ENCODE peak calls at places on chromosome 12, in ten cellular contexts. J is mesothelial cell of epicardium, I is transverse colon, W is Caco-2, C is brain microvascular endothelial cell, Z is BJ, D is neural progenitor cell, U is stomach, B is astrocyte of the cerebellum, E is H1. Q is an unnamed sample.

GRCh38 chr12:94134226-94134795 is 14.1 kb upstream of the PLXNC1 start:
- DNase-seq in J (no peak), I (no peak), W (no peak), C (no peak), Z (peak; percentile 17), D (peak; percentile 59), U (no peak), B (peak; percentile 38), E (no peak), Q (no peak)

GRCh38 chr12:65319680-65320193 is 41.3 kb downstream of the MSRB3 start:
- DNase-seq in J (no peak), I (no peak), W (no peak), C (no peak), Z (no peak), D (no peak), U (no peak), B (no peak), E (no peak), Q (no peak)

GRCh38 chr12:76450690-76451089 is 102.5 kb upstream of the BBS10 start:
- DNase-seq in J (no peak), I (no peak), W (no peak), C (peak; percentile 89), Z (no peak), D (no peak), U (no peak), B (peak; percentile 70), E (no peak), Q (peak; percentile 50)

GRCh38 chr12:57718641-57719528 is 19.7 kb downstream of the AGAP2 start:
- DNase-seq in J (no peak), I (no peak), W (no peak), C (no peak), Z (no peak), D (no peak), U (no peak), B (no peak), E (no peak), Q (no peak)

GRCh38 chr12:14928946-14929345 is 9.4 kb downstream of the ERP27 start:
- DNase-seq in J (peak; percentile 24), I (no peak), W (peak; percentile 72), C (no peak), Z (no peak), D (no peak), U (no peak), B (no peak), E (no peak), Q (no peak)

GRCh38 chr12:66964629-66965028 is 285.8 kb upstream of the GRIP1 start:
- DNase-seq in J (no peak), I (no peak), W (no peak), C (peak; percentile 87), Z (no peak), D (no peak), U (no peak), B (peak; percentile 82), E (no peak), Q (no peak)

GRCh38 chr12:89353823-89354629 is 1.7 kb upstream of the DUSP6 start:
- DNase-seq in J (no peak), I (peak; percentile 90), W (peak; percentile 79), C (peak; percentile 51), Z (no peak), D (peak; percentile 91), U (peak; percentile 86), B (no peak), E (peak; percentile 67), Q (peak; percentile 57)

GRCh38 chr12:72388322-72388721 is 116.2 kb downstream of the TRHDE start:
- DNase-seq in J (no peak), I (no peak), W (no peak), C (no peak), Z (no peak), D (no peak), U (no peak), B (no peak), E (no peak), Q (no peak)

GRCh38 chr12:71152838-71153237 is 5.0 kb downstream of the TSPAN8 start:
- DNase-seq in J (no peak), I (no peak), W (no peak), C (no peak), Z (no peak), D (no peak), U (no peak), B (no peak), E (no peak), Q (no peak)

GRCh38 chr12:59570134-59570533 is 25.7 kb upstream of the SLC16A7 start:
- DNase-seq in J (no peak), I (no peak), W (no peak), C (peak; percentile 85), Z (no peak), D (no peak), U (no peak), B (no peak), E (no peak), Q (no peak)

GRCh38 chr12:110444455-110444854 is 5.7 kb downstream of the ARPC3 start:
- DNase-seq in J (no peak), I (no peak), W (no peak), C (no peak), Z (no peak), D (no peak), U (no peak), B (no peak), E (no peak), Q (no peak)

GRCh38 chr12:31756977-31757420 is 28.2 kb upstream of the AMN1 start:
- DNase-seq in J (no peak), I (peak; percentile 66), W (peak; percentile 78), C (no peak), Z (no peak), D (no peak), U (peak; percentile 36), B (no peak), E (no peak), Q (peak; percentile 67)

GRCh38 chr12:122980192-122981035 is at the start of gene ARL6IP4:
- DNase-seq in J (no peak), I (peak; percentile 70), W (no peak), C (peak; percentile 24), Z (no peak), D (peak; percentile 80), U (peak; percentile 70), B (no peak), E (no peak), Q (no peak)

GRCh38 chr12:29286081-29286800 is 94.7 kb downstream of the ERGIC2 start:
- DNase-seq in J (no peak), I (no peak), W (no peak), C (peak; percentile 51), Z (no peak), D (no peak), U (no peak), B (no peak), E (no peak), Q (no peak)

GRCh38 chr12:69167648-69168165 is 71.7 kb upstream of the CPSF6 start:
- DNase-seq in J (no peak), I (no peak), W (no peak), C (no peak), Z (no peak), D (no peak), U (no peak), B (no peak), E (no peak), Q (no peak)

GRCh38 chr12:8681129-8681902 is 16.5 kb upstream of the RIMKLB start:
- DNase-seq in J (no peak), I (no peak), W (peak; percentile 58), C (peak; percentile 62), Z (no peak), D (no peak), U (no peak), B (peak; percentile 55), E (no peak), Q (no peak)

DNA sequence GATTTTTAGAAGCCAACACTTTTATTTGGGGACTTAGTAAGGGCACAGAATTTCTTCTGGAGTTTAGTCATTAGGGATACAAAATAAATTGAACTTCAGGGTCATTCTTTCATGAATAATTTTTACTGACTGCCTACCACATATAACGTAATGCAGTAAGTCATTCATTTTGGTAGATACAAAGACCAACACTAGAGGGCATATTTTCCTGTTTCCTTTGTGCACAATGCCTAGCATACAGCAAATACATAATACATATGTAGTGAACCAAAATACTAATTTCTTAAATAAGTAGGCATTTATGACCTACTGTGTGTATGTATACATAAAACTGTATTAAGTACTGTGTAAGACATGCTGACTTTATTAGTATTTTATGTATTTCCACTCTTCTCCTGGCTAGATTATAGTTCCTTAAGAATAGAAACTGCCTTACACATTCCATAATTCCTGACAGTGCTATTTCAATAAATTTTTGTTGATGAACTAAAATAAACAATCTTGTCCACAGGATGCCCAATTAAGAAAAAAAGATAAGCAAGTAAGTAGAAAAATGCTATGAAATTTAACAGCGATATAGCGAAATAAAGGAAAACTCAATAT is 47.9 kb downstream of the PPP1R12A start:
- DNase-seq in J (no peak), I (no peak), W (no peak), C (peak; percentile 38), Z (no peak), D (peak; percentile 42), U (no peak), B (peak; percentile 43), E (no peak), Q (no peak)
- TF ChIP-seq CTCF in J (peak; percentile 45), I (peak; percentile 45), W (peak; percentile 46), C (peak; percentile 59), Z (peak; percentile 62), D (peak; percentile 74), U (peak; percentile 59), B (peak; percentile 43), E (no peak), Q (peak; percentile 89)

GRCh38 chr12:6367065-6367968 is 8.0 kb downstream of the SCNN1A start:
- DNase-seq in J (no peak), I (no peak), W (no peak), C (no peak), Z (no peak), D (no peak), U (no peak), B (peak; percentile 43), E (no peak), Q (peak; percentile 51)
- TF ChIP-seq CTCF in J (no peak), I (peak; percentile 14), W (no peak), C (peak; percentile 48), Z (peak; percentile 26), D (peak; percentile 22), U (no peak), B (peak; percentile 39), E (no peak), Q (peak; percentile 65)

DNA sequence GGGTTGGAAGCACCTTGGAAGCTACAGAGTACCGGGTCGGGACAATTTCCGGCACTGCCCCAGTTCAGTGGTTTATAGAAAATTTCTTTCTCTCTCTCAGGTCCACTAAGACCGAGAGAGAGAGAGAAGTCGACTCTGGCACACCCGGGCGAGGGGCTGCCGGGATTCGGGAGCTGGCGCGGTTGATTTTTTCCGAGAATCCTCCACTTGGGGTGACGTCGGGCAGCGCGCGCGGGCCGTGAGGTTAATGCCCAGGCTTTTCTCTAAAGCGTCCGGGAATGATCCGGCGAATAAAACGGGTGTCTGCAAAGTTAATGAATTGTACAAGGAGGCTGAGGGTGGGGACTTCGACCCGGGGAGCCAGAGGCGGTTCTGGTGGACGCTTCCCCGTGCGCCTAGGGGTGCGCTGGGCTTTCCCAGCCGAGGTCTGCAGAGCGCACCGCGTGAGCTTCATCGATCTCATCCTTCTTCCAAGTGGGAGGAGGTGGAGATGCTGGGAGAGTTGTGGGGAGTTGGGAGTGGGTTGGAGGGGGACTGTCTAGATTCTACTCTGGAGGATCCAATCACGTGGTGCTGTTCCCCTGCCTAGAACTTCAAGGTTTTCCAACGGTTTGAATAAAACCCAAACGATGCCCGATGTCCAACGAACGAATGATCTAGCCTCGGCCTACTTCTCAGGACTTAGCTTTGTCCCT is 51.9 kb upstream of the TBX3 start:
- DNase-seq in J (no peak), I (no peak), W (no peak), C (no peak), Z (no peak), D (peak; percentile 54), U (no peak), B (no peak), E (no peak), Q (no peak)
- TF ChIP-seq CTCF in J (no peak), I (no peak), W (no peak), C (no peak), Z (no peak), D (no peak), U (no peak), B (no peak), E (no peak), Q (no peak)

GRCh38 chr12:2673966-2674810 is 120.6 kb upstream of the FKBP4 start:
- DNase-seq in J (no peak), I (no peak), W (peak; percentile 36), C (no peak), Z (no peak), D (peak; percentile 23), U (peak; percentile 10), B (no peak), E (no peak), Q (no peak)
- TF ChIP-seq CTCF in J (no peak), I (no peak), W (peak; percentile 28), C (peak; percentile 41), Z (peak; percentile 26), D (peak; percentile 35), U (no peak), B (no peak), E (peak; percentile 81), Q (no peak)

Q was measured in CD14-positive monocyte.